ENCODE peak calls at places on chromosomes 16 and 17, in six cellular contexts. One of them, this sample, is unnamed.

GRCh38 chr16:72474511-72475123 is 302.7 kb upstream of the PMFBP1 start:
- DNase-seq in testis: no peak
- DNase-seq in transverse colon: no peak
- DNase-seq in heart left ventricle: no peak
- DNase-seq in body of pancreas: no peak
- DNase-seq in stomach: no peak
- DNase-seq in this sample: peak

GRCh38 chr16:63230383-63230782 is 1194.1 kb upstream of the CDH8 start:
- DNase-seq in testis: no peak
- DNase-seq in transverse colon: no peak
- DNase-seq in heart left ventricle: no peak
- DNase-seq in body of pancreas: no peak
- DNase-seq in stomach: no peak
- DNase-seq in this sample: no peak

GRCh38 chr16:11410382-11411058 is 65.3 kb downstream of the RMI2 start:
- DNase-seq in testis: no peak
- DNase-seq in transverse colon: no peak
- DNase-seq in heart left ventricle: peak
- DNase-seq in body of pancreas: peak
- DNase-seq in stomach: no peak
- DNase-seq in this sample: peak

GRCh38 chr17:31495049-31495885 is 103.8 kb downstream of the RAB11FIP4 start:
- DNase-seq in testis: no peak
- DNase-seq in transverse colon: peak
- DNase-seq in heart left ventricle: no peak
- DNase-seq in body of pancreas: peak
- DNase-seq in stomach: peak
- DNase-seq in this sample: no peak

GRCh38 chr16:21628772-21629171 is 23.6 kb downstream of the IGSF6 start:
- DNase-seq in testis: no peak
- DNase-seq in transverse colon: no peak
- DNase-seq in heart left ventricle: no peak
- DNase-seq in body of pancreas: no peak
- DNase-seq in stomach: no peak
- DNase-seq in this sample: no peak

GRCh38 chr16:57783883-57784282 is 18.4 kb downstream of the KIFC3 start:
- DNase-seq in testis: no peak
- DNase-seq in transverse colon: no peak
- DNase-seq in heart left ventricle: peak
- DNase-seq in body of pancreas: no peak
- DNase-seq in stomach: no peak
- DNase-seq in this sample: no peak

GRCh38 chr16:70552675-70553074 is 29.1 kb downstream of the SF3B3 start:
- DNase-seq in testis: no peak
- DNase-seq in transverse colon: no peak
- DNase-seq in heart left ventricle: no peak
- DNase-seq in body of pancreas: no peak
- DNase-seq in stomach: no peak
- DNase-seq in this sample: no peak

GRCh38 chr17:49401971-49402491 is 12.7 kb downstream of the PHB1 start:
- DNase-seq in testis: peak
- DNase-seq in transverse colon: no peak
- DNase-seq in heart left ventricle: no peak
- DNase-seq in body of pancreas: no peak
- DNase-seq in stomach: no peak
- DNase-seq in this sample: no peak

GRCh38 chr16:19137201-19137601 is 23.4 kb downstream of the ITPRIPL2 start:
- DNase-seq in testis: no peak
- DNase-seq in transverse colon: no peak
- DNase-seq in heart left ventricle: no peak
- DNase-seq in body of pancreas: no peak
- DNase-seq in stomach: no peak
- DNase-seq in this sample: no peak

GRCh38 chr16:11632455-11632921 is 35.8 kb upstream of the SNN start:
- DNase-seq in testis: peak
- DNase-seq in transverse colon: peak
- DNase-seq in heart left ventricle: peak
- DNase-seq in body of pancreas: peak
- DNase-seq in stomach: no peak
- DNase-seq in this sample: no peak

GRCh38 chr17:63171428-63172205 is 205.6 kb downstream of the TANC2 start:
- DNase-seq in testis: no peak
- DNase-seq in transverse colon: no peak
- DNase-seq in heart left ventricle: no peak
- DNase-seq in body of pancreas: no peak
- DNase-seq in stomach: no peak
- DNase-seq in this sample: no peak

GRCh38 chr17:320809-321385 is 31.7 kb downstream of the RPH3AL start:
- DNase-seq in testis: no peak
- DNase-seq in transverse colon: no peak
- DNase-seq in heart left ventricle: no peak
- DNase-seq in body of pancreas: no peak
- DNase-seq in stomach: no peak
- DNase-seq in this sample: no peak

GRCh38 chr17:77592503-77592902 is 366.0 kb upstream of the TNRC6C start:
- DNase-seq in testis: no peak
- DNase-seq in transverse colon: no peak
- DNase-seq in heart left ventricle: no peak
- DNase-seq in body of pancreas: no peak
- DNase-seq in stomach: no peak
- DNase-seq in this sample: no peak

GRCh38 chr17:59154721-59155438 is at the start of gene SKA2:
- DNase-seq in testis: peak
- DNase-seq in transverse colon: peak
- DNase-seq in heart left ventricle: peak
- DNase-seq in body of pancreas: peak
- DNase-seq in stomach: peak
- DNase-seq in this sample: peak

GRCh38 chr17:58282442-58282841 is 1.7 kb upstream of the MPO start:
- DNase-seq in testis: no peak
- DNase-seq in transverse colon: no peak
- DNase-seq in heart left ventricle: no peak
- DNase-seq in body of pancreas: no peak
- DNase-seq in stomach: no peak
- DNase-seq in this sample: no peak

GRCh38 chr17:57211543-57211942 is 44.8 kb upstream of the MSI2 start:
- DNase-seq in testis: no peak
- DNase-seq in transverse colon: no peak
- DNase-seq in heart left ventricle: no peak
- DNase-seq in body of pancreas: no peak
- DNase-seq in stomach: no peak
- DNase-seq in this sample: peak

GRCh38 chr17:77428020-77428781 is 287.4 kb downstream of the SEC14L1 start:
- DNase-seq in testis: no peak
- DNase-seq in transverse colon: peak
- DNase-seq in heart left ventricle: no peak
- DNase-seq in body of pancreas: peak
- DNase-seq in stomach: no peak
- DNase-seq in this sample: no peak

DNA sequence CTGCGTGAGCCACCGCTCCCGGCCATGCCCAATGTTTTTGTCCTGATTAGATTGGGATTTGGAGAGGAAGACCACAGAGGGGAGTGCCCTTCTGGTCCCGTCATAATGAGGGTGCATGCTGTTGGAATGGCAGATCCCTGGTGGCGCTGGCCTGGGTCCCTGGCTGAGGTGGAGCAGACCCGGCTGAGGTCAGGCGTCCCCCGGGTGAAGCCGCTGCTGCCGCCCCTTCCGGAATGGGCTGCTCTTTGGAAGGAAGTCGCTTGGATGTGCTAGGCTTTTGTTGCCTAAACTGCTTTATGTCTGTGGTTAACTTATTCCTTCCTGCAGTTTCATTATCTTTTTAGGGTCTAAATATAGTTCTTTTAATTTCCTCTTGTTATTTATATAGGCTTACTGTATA is 120.3 kb upstream of the CHMP6 start:
- DNase-seq in testis: no peak
- DNase-seq in transverse colon: no peak
- DNase-seq in heart left ventricle: peak
- DNase-seq in body of pancreas: no peak
- DNase-seq in stomach: no peak
- DNase-seq in this sample: no peak
- TF ChIP-seq POLR2A in testis: no peak
- TF ChIP-seq POLR2A in transverse colon: no peak
- TF ChIP-seq POLR2A in heart left ventricle: no peak
- TF ChIP-seq POLR2A in body of pancreas: no peak
- TF ChIP-seq POLR2A in stomach: no peak
- TF ChIP-seq POLR2A in this sample: no peak

GRCh38 chr17:10325036-10325435 is 47.8 kb downstream of the MYH13 start:
- DNase-seq in testis: no peak
- DNase-seq in transverse colon: no peak
- DNase-seq in heart left ventricle: no peak
- DNase-seq in body of pancreas: no peak
- DNase-seq in stomach: no peak
- DNase-seq in this sample: no peak

GRCh38 chr17:10328971-10329923 is 43.6 kb downstream of the MYH13 start:
- DNase-seq in testis: no peak
- DNase-seq in transverse colon: no peak
- DNase-seq in heart left ventricle: no peak
- DNase-seq in body of pancreas: no peak
- DNase-seq in stomach: no peak
- DNase-seq in this sample: no peak

GRCh38 chr17:10328206-10328605 is 44.6 kb downstream of the MYH13 start:
- DNase-seq in testis: no peak
- DNase-seq in transverse colon: no peak
- DNase-seq in heart left ventricle: no peak
- DNase-seq in body of pancreas: no peak
- DNase-seq in stomach: no peak
- DNase-seq in this sample: no peak

GRCh38 chr17:10323812-10324610 is 48.8 kb downstream of the MYH13 start:
- DNase-seq in testis: no peak
- DNase-seq in transverse colon: no peak
- DNase-seq in heart left ventricle: no peak
- DNase-seq in body of pancreas: no peak
- DNase-seq in stomach: no peak
- DNase-seq in this sample: no peak

DNA sequence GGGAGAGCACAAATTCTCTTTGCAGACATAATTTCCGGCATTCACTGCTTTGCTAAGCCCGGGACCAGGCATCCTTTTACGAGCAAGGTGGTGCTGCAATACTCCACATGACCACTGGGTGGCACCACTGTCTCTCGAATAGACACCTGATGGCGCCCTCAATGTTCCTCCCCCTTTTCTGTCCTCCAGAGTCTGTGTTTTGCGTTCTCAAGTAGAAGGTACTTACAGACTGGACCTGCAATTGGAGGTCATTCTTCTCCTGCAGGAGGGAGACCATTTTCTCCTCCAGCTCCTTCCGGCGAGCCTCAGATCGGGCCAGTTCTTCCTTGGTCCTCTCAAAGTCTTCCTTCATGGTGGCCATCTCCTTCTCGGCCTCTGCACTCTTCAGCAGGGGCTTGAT is 45.2 kb downstream of the MYH13 start:
- DNase-seq in testis: peak
- DNase-seq in transverse colon: peak
- DNase-seq in heart left ventricle: peak
- DNase-seq in body of pancreas: peak
- DNase-seq in stomach: peak
- DNase-seq in this sample: peak
- TF ChIP-seq POLR2A in testis: no peak
- TF ChIP-seq POLR2A in transverse colon: no peak
- TF ChIP-seq POLR2A in heart left ventricle: no peak
- TF ChIP-seq POLR2A in body of pancreas: no peak
- TF ChIP-seq POLR2A in stomach: no peak
- TF ChIP-seq POLR2A in this sample: no peak

DNA sequence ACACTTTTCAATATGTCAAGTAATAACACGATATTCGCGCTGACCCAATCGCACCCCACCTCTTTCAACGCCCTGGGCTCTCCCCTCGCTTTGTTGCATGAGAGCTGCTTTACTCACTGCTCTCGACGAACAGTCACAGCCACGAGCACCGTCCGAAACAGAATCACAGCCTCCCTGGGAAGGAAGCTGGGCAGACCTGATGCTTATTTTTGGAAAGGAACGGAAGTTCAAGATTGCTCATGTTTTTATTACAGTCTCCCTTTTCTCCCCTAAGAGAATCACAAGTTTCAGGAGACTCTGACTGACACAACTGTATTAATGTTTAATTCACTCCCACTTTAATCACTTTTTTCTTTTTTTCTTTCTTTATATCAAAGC is 67.8 kb downstream of the ANKRD11 start:
- DNase-seq in testis: no peak
- DNase-seq in transverse colon: no peak
- DNase-seq in heart left ventricle: peak
- DNase-seq in body of pancreas: no peak
- DNase-seq in stomach: no peak
- DNase-seq in this sample: peak
- TF ChIP-seq POLR2A in testis: no peak
- TF ChIP-seq POLR2A in transverse colon: no peak
- TF ChIP-seq POLR2A in heart left ventricle: no peak
- TF ChIP-seq POLR2A in body of pancreas: no peak
- TF ChIP-seq POLR2A in stomach: no peak
- TF ChIP-seq POLR2A in this sample: no peak

GRCh38 chr16:31710134-31710533 is 163.5 kb upstream of the ZNF267 start:
- DNase-seq in testis: no peak
- DNase-seq in transverse colon: no peak
- DNase-seq in heart left ventricle: no peak
- DNase-seq in body of pancreas: no peak
- DNase-seq in stomach: no peak
- DNase-seq in this sample: no peak
- TF ChIP-seq POLR2A in testis: no peak
- TF ChIP-seq POLR2A in transverse colon: no peak
- TF ChIP-seq POLR2A in heart left ventricle: no peak
- TF ChIP-seq POLR2A in body of pancreas: no peak
- TF ChIP-seq POLR2A in stomach: no peak
- TF ChIP-seq POLR2A in this sample: no peak

GRCh38 chr17:44191941-44192496 is 5.2 kb downstream of the TMUB2 start:
- DNase-seq in testis: no peak
- DNase-seq in transverse colon: peak
- DNase-seq in heart left ventricle: peak
- DNase-seq in body of pancreas: no peak
- DNase-seq in stomach: no peak
- DNase-seq in this sample: no peak
- TF ChIP-seq POLR2A in testis: no peak
- TF ChIP-seq POLR2A in transverse colon: peak
- TF ChIP-seq POLR2A in heart left ventricle: no peak
- TF ChIP-seq POLR2A in body of pancreas: no peak
- TF ChIP-seq POLR2A in stomach: no peak
- TF ChIP-seq POLR2A in this sample: no peak

This sample was measured in H54.